ENCODE peak calls at places on chromosome 9, in ten cellular contexts. One of them, this sample, is unnamed. For H3K9me3, the result is how much of the 10 kb centered on the place peaks cover.

GRCh38 chr9:105004466-105005090 is 76.6 kb upstream of the ABCA1 start:
- DNase-seq in A549: no peak
- DNase-seq in PC-3: no peak
- DNase-seq in mucosa of descending colon: no peak
- DNase-seq in mammary epithelial cell: peak
- DNase-seq in fibroblast of lung: no peak
- DNase-seq in cardiac muscle cell: no peak
- DNase-seq in neural progenitor cell: no peak
- DNase-seq in body of pancreas: no peak
- DNase-seq in left ventricle myocardium inferior: no peak
- DNase-seq in this sample: no peak

GRCh38 chr9:978117-978830 is 1.8 kb downstream of the DMRT3 start:
- DNase-seq in A549: no peak
- DNase-seq in PC-3: no peak
- DNase-seq in mucosa of descending colon: no peak
- DNase-seq in mammary epithelial cell: no peak
- DNase-seq in fibroblast of lung: no peak
- DNase-seq in cardiac muscle cell: no peak
- DNase-seq in neural progenitor cell: no peak
- DNase-seq in body of pancreas: no peak
- DNase-seq in left ventricle myocardium inferior: no peak
- DNase-seq in this sample: no peak

GRCh38 chr9:106697799-106698591 is 165.0 kb upstream of the ZNF462 start:
- DNase-seq in A549: no peak
- DNase-seq in PC-3: no peak
- DNase-seq in mucosa of descending colon: peak
- DNase-seq in mammary epithelial cell: peak
- DNase-seq in fibroblast of lung: peak
- DNase-seq in cardiac muscle cell: peak
- DNase-seq in neural progenitor cell: no peak
- DNase-seq in body of pancreas: peak
- DNase-seq in left ventricle myocardium inferior: peak
- DNase-seq in this sample: no peak

GRCh38 chr9:78539904-78540303 is 243.0 kb downstream of the PSAT1 start:
- DNase-seq in A549: peak
- DNase-seq in PC-3: peak
- DNase-seq in mucosa of descending colon: no peak
- DNase-seq in mammary epithelial cell: peak
- DNase-seq in fibroblast of lung: peak
- DNase-seq in cardiac muscle cell: no peak
- DNase-seq in neural progenitor cell: no peak
- DNase-seq in body of pancreas: peak
- DNase-seq in left ventricle myocardium inferior: no peak
- DNase-seq in this sample: peak

GRCh38 chr9:89519393-89519805 is 21.5 kb upstream of the SEMA4D start:
- DNase-seq in A549: peak
- DNase-seq in PC-3: peak
- DNase-seq in mucosa of descending colon: no peak
- DNase-seq in mammary epithelial cell: peak
- DNase-seq in fibroblast of lung: no peak
- DNase-seq in cardiac muscle cell: no peak
- DNase-seq in neural progenitor cell: no peak
- DNase-seq in body of pancreas: peak
- DNase-seq in left ventricle myocardium inferior: no peak
- DNase-seq in this sample: no peak

GRCh38 chr9:98357921-98358535 is 102.6 kb upstream of the TBC1D2 start:
- DNase-seq in A549: peak
- DNase-seq in PC-3: peak
- DNase-seq in mucosa of descending colon: no peak
- DNase-seq in mammary epithelial cell: peak
- DNase-seq in fibroblast of lung: peak
- DNase-seq in cardiac muscle cell: no peak
- DNase-seq in neural progenitor cell: no peak
- DNase-seq in body of pancreas: no peak
- DNase-seq in left ventricle myocardium inferior: no peak
- DNase-seq in this sample: no peak

GRCh38 chr9:75200892-75201470 is 112.7 kb downstream of the OSTF1 start:
- DNase-seq in A549: peak
- DNase-seq in PC-3: peak
- DNase-seq in mucosa of descending colon: no peak
- DNase-seq in mammary epithelial cell: peak
- DNase-seq in fibroblast of lung: peak
- DNase-seq in cardiac muscle cell: peak
- DNase-seq in neural progenitor cell: peak
- DNase-seq in body of pancreas: no peak
- DNase-seq in left ventricle myocardium inferior: no peak
- DNase-seq in this sample: no peak

GRCh38 chr9:113580041-113580953 is 116.8 kb downstream of the RGS3 start:
- DNase-seq in A549: no peak
- DNase-seq in PC-3: peak
- DNase-seq in mucosa of descending colon: peak
- DNase-seq in mammary epithelial cell: peak
- DNase-seq in fibroblast of lung: no peak
- DNase-seq in cardiac muscle cell: no peak
- DNase-seq in neural progenitor cell: no peak
- DNase-seq in body of pancreas: peak
- DNase-seq in left ventricle myocardium inferior: peak
- DNase-seq in this sample: no peak

GRCh38 chr9:3205421-3206095 is 320.2 kb downstream of the RFX3 start:
- DNase-seq in A549: no peak
- DNase-seq in PC-3: no peak
- DNase-seq in mucosa of descending colon: no peak
- DNase-seq in mammary epithelial cell: no peak
- DNase-seq in fibroblast of lung: no peak
- DNase-seq in cardiac muscle cell: peak
- DNase-seq in neural progenitor cell: no peak
- DNase-seq in body of pancreas: no peak
- DNase-seq in left ventricle myocardium inferior: no peak
- DNase-seq in this sample: no peak

GRCh38 chr9:16651445-16651964 is 219.0 kb downstream of the BNC2 start:
- DNase-seq in A549: no peak
- DNase-seq in PC-3: no peak
- DNase-seq in mucosa of descending colon: no peak
- DNase-seq in mammary epithelial cell: no peak
- DNase-seq in fibroblast of lung: no peak
- DNase-seq in cardiac muscle cell: no peak
- DNase-seq in neural progenitor cell: no peak
- DNase-seq in body of pancreas: no peak
- DNase-seq in left ventricle myocardium inferior: no peak
- DNase-seq in this sample: no peak

GRCh38 chr9:6197330-6197729 is 18.3 kb upstream of the IL33 start:
- DNase-seq in A549: no peak
- DNase-seq in PC-3: peak
- DNase-seq in mucosa of descending colon: no peak
- DNase-seq in mammary epithelial cell: peak
- DNase-seq in fibroblast of lung: peak
- DNase-seq in cardiac muscle cell: no peak
- DNase-seq in neural progenitor cell: peak
- DNase-seq in body of pancreas: peak
- DNase-seq in left ventricle myocardium inferior: no peak
- DNase-seq in this sample: no peak
- TF ChIP-seq CTCF in A549: no peak
- TF ChIP-seq CTCF in PC-3: peak
- TF ChIP-seq CTCF in mucosa of descending colon: no peak
- TF ChIP-seq CTCF in mammary epithelial cell: peak
- TF ChIP-seq CTCF in fibroblast of lung: peak
- TF ChIP-seq CTCF in cardiac muscle cell: peak
- TF ChIP-seq CTCF in neural progenitor cell: peak
- TF ChIP-seq CTCF in body of pancreas: peak
- TF ChIP-seq CTCF in left ventricle myocardium inferior: peak
- TF ChIP-seq CTCF in this sample: peak

GRCh38 chr9:96738147-96739027 is 39.5 kb downstream of the ZNF510 start:
- DNase-seq in A549: no peak
- DNase-seq in PC-3: no peak
- DNase-seq in mucosa of descending colon: no peak
- DNase-seq in mammary epithelial cell: no peak
- DNase-seq in fibroblast of lung: no peak
- DNase-seq in cardiac muscle cell: no peak
- DNase-seq in neural progenitor cell: no peak
- DNase-seq in body of pancreas: no peak
- DNase-seq in left ventricle myocardium inferior: no peak
- DNase-seq in this sample: no peak

DNA sequence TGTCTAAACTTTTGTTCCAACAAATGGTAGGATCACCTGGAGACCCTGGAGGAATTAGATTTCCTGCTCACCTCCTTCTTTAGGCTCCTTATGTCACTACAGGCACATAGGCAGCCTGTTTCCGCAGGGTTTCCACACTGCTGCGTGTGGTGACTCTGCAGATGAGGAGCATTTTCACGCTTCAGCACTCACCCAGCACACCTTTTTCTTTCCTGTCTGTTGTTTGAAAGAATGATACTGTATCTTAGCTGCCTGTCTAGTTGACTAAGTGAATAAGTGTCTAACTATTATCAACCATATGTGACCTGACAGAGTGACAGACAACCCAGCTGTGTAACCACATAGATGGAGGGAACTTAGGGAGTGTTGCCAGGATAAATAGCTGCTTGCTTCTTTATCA is 36.1 kb downstream of the ZNF510 start:
- DNase-seq in A549: no peak
- DNase-seq in PC-3: no peak
- DNase-seq in mucosa of descending colon: no peak
- DNase-seq in mammary epithelial cell: no peak
- DNase-seq in fibroblast of lung: no peak
- DNase-seq in cardiac muscle cell: no peak
- DNase-seq in neural progenitor cell: no peak
- DNase-seq in body of pancreas: no peak
- DNase-seq in left ventricle myocardium inferior: no peak
- DNase-seq in this sample: no peak
- H3K9me3 ChIP-seq in A549: half or more
- H3K9me3 ChIP-seq in PC-3: under half
- H3K9me3 ChIP-seq in mucosa of descending colon: under half
- H3K9me3 ChIP-seq in mammary epithelial cell: under half
- H3K9me3 ChIP-seq in fibroblast of lung: under half
- H3K9me3 ChIP-seq in cardiac muscle cell: under half
- H3K9me3 ChIP-seq in neural progenitor cell: under half
- H3K9me3 ChIP-seq in body of pancreas: under half
- H3K9me3 ChIP-seq in left ventricle myocardium inferior: half or more
- H3K9me3 ChIP-seq in this sample: under half

GRCh38 chr9:35073276-35073607 is 817 bp upstream of the VCP start:
- DNase-seq in A549: no peak
- DNase-seq in PC-3: no peak
- DNase-seq in mucosa of descending colon: no peak
- DNase-seq in mammary epithelial cell: no peak
- DNase-seq in fibroblast of lung: no peak
- DNase-seq in cardiac muscle cell: no peak
- DNase-seq in neural progenitor cell: no peak
- DNase-seq in body of pancreas: no peak
- DNase-seq in left ventricle myocardium inferior: no peak
- DNase-seq in this sample: no peak

GRCh38 chr9:35074141-35074540 is 1.7 kb upstream of the VCP start:
- DNase-seq in A549: no peak
- DNase-seq in PC-3: no peak
- DNase-seq in mucosa of descending colon: no peak
- DNase-seq in mammary epithelial cell: no peak
- DNase-seq in fibroblast of lung: no peak
- DNase-seq in cardiac muscle cell: no peak
- DNase-seq in neural progenitor cell: no peak
- DNase-seq in body of pancreas: no peak
- DNase-seq in left ventricle myocardium inferior: no peak
- DNase-seq in this sample: no peak

GRCh38 chr9:35072461-35073275 is at the start of gene VCP:
- DNase-seq in A549: peak
- DNase-seq in PC-3: peak
- DNase-seq in mucosa of descending colon: peak
- DNase-seq in mammary epithelial cell: peak
- DNase-seq in fibroblast of lung: peak
- DNase-seq in cardiac muscle cell: peak
- DNase-seq in neural progenitor cell: peak
- DNase-seq in body of pancreas: peak
- DNase-seq in left ventricle myocardium inferior: peak
- DNase-seq in this sample: peak

GRCh38 chr9:35070823-35071813 is 1.3 kb downstream of the VCP start:
- DNase-seq in A549: no peak
- DNase-seq in PC-3: peak
- DNase-seq in mucosa of descending colon: no peak
- DNase-seq in mammary epithelial cell: peak
- DNase-seq in fibroblast of lung: no peak
- DNase-seq in cardiac muscle cell: no peak
- DNase-seq in neural progenitor cell: peak
- DNase-seq in body of pancreas: peak
- DNase-seq in left ventricle myocardium inferior: no peak
- DNase-seq in this sample: no peak

GRCh38 chr9:35071814-35072460 is 488 bp downstream of the VCP start:
- DNase-seq in A549: peak
- DNase-seq in PC-3: peak
- DNase-seq in mucosa of descending colon: peak
- DNase-seq in mammary epithelial cell: peak
- DNase-seq in fibroblast of lung: peak
- DNase-seq in cardiac muscle cell: peak
- DNase-seq in neural progenitor cell: peak
- DNase-seq in body of pancreas: peak
- DNase-seq in left ventricle myocardium inferior: peak
- DNase-seq in this sample: peak
- H3K4me3 ChIP-seq in A549: peak
- H3K4me3 ChIP-seq in PC-3: peak
- H3K4me3 ChIP-seq in mucosa of descending colon: peak
- H3K4me3 ChIP-seq in mammary epithelial cell: peak
- H3K4me3 ChIP-seq in fibroblast of lung: peak
- H3K4me3 ChIP-seq in cardiac muscle cell: peak
- H3K4me3 ChIP-seq in neural progenitor cell: peak
- H3K4me3 ChIP-seq in body of pancreas: peak
- H3K4me3 ChIP-seq in left ventricle myocardium inferior: peak
- H3K4me3 ChIP-seq in this sample: peak

GRCh38 chr9:128862401-128862851 is 19.3 kb downstream of the KYAT1 start:
- DNase-seq in A549: no peak
- DNase-seq in PC-3: no peak
- DNase-seq in mucosa of descending colon: peak
- DNase-seq in mammary epithelial cell: no peak
- DNase-seq in fibroblast of lung: no peak
- DNase-seq in cardiac muscle cell: no peak
- DNase-seq in neural progenitor cell: no peak
- DNase-seq in body of pancreas: peak
- DNase-seq in left ventricle myocardium inferior: peak
- DNase-seq in this sample: no peak

GRCh38 chr9:128860937-128861336 is 20.8 kb downstream of the KYAT1 start:
- DNase-seq in A549: no peak
- DNase-seq in PC-3: no peak
- DNase-seq in mucosa of descending colon: no peak
- DNase-seq in mammary epithelial cell: no peak
- DNase-seq in fibroblast of lung: no peak
- DNase-seq in cardiac muscle cell: no peak
- DNase-seq in neural progenitor cell: peak
- DNase-seq in body of pancreas: no peak
- DNase-seq in left ventricle myocardium inferior: no peak
- DNase-seq in this sample: no peak

GRCh38 chr9:128861501-128861900 is 20.2 kb downstream of the KYAT1 start:
- DNase-seq in A549: no peak
- DNase-seq in PC-3: no peak
- DNase-seq in mucosa of descending colon: no peak
- DNase-seq in mammary epithelial cell: no peak
- DNase-seq in fibroblast of lung: no peak
- DNase-seq in cardiac muscle cell: no peak
- DNase-seq in neural progenitor cell: no peak
- DNase-seq in body of pancreas: no peak
- DNase-seq in left ventricle myocardium inferior: no peak
- DNase-seq in this sample: no peak

DNA sequence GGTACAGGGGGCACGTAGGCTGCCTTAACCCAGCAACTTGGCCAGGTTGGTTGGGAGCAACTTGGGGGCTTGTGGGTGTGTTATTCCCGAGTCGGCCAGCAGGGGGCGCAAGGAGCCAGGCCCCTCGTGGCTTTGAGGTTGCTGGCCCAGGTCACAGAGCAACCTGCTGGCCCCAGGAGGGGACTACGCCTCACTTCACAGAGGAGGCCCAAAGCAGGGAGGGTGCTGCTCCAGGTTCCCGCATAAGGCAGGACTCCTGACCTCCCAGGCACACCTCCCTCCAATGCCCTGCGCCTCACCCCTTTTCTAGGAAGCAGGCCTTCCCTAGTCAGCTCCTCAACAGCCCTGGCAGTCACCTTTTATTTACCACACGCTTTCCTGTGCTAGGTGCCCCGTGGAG is 18.1 kb downstream of the KYAT1 start:
- DNase-seq in A549: peak
- DNase-seq in PC-3: peak
- DNase-seq in mucosa of descending colon: peak
- DNase-seq in mammary epithelial cell: peak
- DNase-seq in fibroblast of lung: peak
- DNase-seq in cardiac muscle cell: peak
- DNase-seq in neural progenitor cell: peak
- DNase-seq in body of pancreas: peak
- DNase-seq in left ventricle myocardium inferior: peak
- DNase-seq in this sample: no peak
- TF ChIP-seq CTCF in A549: peak
- TF ChIP-seq CTCF in PC-3: peak
- TF ChIP-seq CTCF in mucosa of descending colon: peak
- TF ChIP-seq CTCF in mammary epithelial cell: peak
- TF ChIP-seq CTCF in fibroblast of lung: peak
- TF ChIP-seq CTCF in cardiac muscle cell: peak
- TF ChIP-seq CTCF in neural progenitor cell: peak
- TF ChIP-seq CTCF in body of pancreas: peak
- TF ChIP-seq CTCF in left ventricle myocardium inferior: peak
- TF ChIP-seq CTCF in this sample: peak